ENCODE peak calls at places on chromosome 14, in ten cellular contexts. V, Y, M, J, A, K, R, N, P and C are unnamed samples.

GRCh38 chr14:74085047-74085637 is 386 bp downstream of the LIN52 start:
- DNase-seq in R (no peak), A (no peak), P (no peak), V (no peak), K (no peak), N (no peak), M (no peak), Y (no peak), J (no peak), C (peak)

GRCh38 chr14:69932391-69932790 is 53.2 kb downstream of the SMOC1 start:
- DNase-seq in M (no peak), K (no peak), R (no peak), P (no peak), N (no peak), V (no peak), Y (no peak), J (no peak), A (no peak), C (no peak)

GRCh38 chr14:68881396-68881795 is 88.5 kb upstream of the ZFP36L1 start:
- DNase-seq in J (no peak), K (no peak), A (no peak), N (no peak), Y (no peak), R (no peak), V (peak), M (no peak), P (no peak), C (no peak)

GRCh38 chr14:106790189-106791036 is 1264.0 kb downstream of the TMEM121 start:
- DNase-seq in K (no peak), V (no peak), Y (peak), A (no peak), J (peak), N (no peak), P (peak), M (peak), R (no peak), C (peak)

GRCh38 chr14:69324341-69324931 is 64.5 kb downstream of the GALNT16 start:
- DNase-seq in A (no peak), N (no peak), J (no peak), M (no peak), P (no peak), V (no peak), K (no peak), R (no peak), Y (no peak), C (no peak)

GRCh38 chr14:91510171-91511013 is at the start of gene PPP4R3A:
- DNase-seq in A (peak), N (peak), R (peak), J (peak), P (peak), K (peak), M (peak), Y (peak), V (peak), C (peak)

GRCh38 chr14:104383931-104384775 is 195.4 kb upstream of the C14orf180 start:
- DNase-seq in V (no peak), A (no peak), M (no peak), P (no peak), J (no peak), K (no peak), Y (no peak), N (no peak), R (no peak), C (no peak)

GRCh38 chr14:99480856-99481744 is at the start of the genes CCNK and SETD3:
- DNase-seq in V (peak), M (peak), P (peak), N (peak), R (peak), J (peak), A (peak), Y (peak), K (peak), C (peak)

GRCh38 chr14:104721704-104722431 is 2.2 kb upstream of the ADSS1 start:
- DNase-seq in Y (no peak), J (no peak), R (no peak), P (no peak), N (no peak), M (no peak), K (peak), V (no peak), A (no peak), C (no peak)

GRCh38 chr14:93954900-93955891 is 21.2 kb downstream of the ASB2 start:
- DNase-seq in N (no peak), A (no peak), V (no peak), R (no peak), P (no peak), M (peak), Y (peak), J (no peak), K (no peak), C (peak)

GRCh38 chr14:50714452-50715073 is 46.5 kb upstream of the SAV1 start:
- DNase-seq in P (peak), M (peak), Y (no peak), R (no peak), J (no peak), K (peak), V (peak), N (no peak), A (peak), C (peak)

GRCh38 chr14:66495214-66496098 is 9.3 kb downstream of the CCDC196 start:
- DNase-seq in Y (no peak), A (peak), J (peak), V (peak), P (peak), K (peak), R (peak), N (peak), M (peak), C (peak)

GRCh38 chr14:99600232-99600888 is 3.6 kb downstream of the CCDC85C start:
- DNase-seq in Y (no peak), K (no peak), A (no peak), M (no peak), N (no peak), R (no peak), V (no peak), J (no peak), P (no peak), C (no peak)

GRCh38 chr14:67071506-67071905 is 117.7 kb upstream of the GARIN2 start:
- DNase-seq in M (no peak), N (no peak), R (no peak), P (no peak), K (no peak), Y (no peak), J (no peak), V (no peak), A (no peak), C (peak)

GRCh38 chr14:83960832-83961512 is 1569.0 kb upstream of the FLRT2 start:
- DNase-seq in J (no peak), K (no peak), R (no peak), V (no peak), Y (no peak), A (no peak), P (no peak), N (no peak), M (no peak), C (no peak)

GRCh38 chr14:61174395-61175386 is 106.4 kb downstream of the TMEM30B start:
- DNase-seq in N (no peak), V (no peak), P (no peak), K (peak), J (no peak), M (no peak), Y (no peak), A (no peak), R (no peak), C (peak)

GRCh38 chr14:61466249-61466904 is 145.0 kb downstream of the PRKCH start:
- DNase-seq in J (no peak), N (peak), P (no peak), R (no peak), A (no peak), K (peak), M (no peak), V (peak), Y (no peak), C (no peak)

GRCh38 chr14:102370305-102370809 is 7.6 kb downstream of the TECPR2 start:
- DNase-seq in R (no peak), K (no peak), M (no peak), P (no peak), A (no peak), J (no peak), N (no peak), Y (no peak), V (no peak), C (peak)

GRCh38 chr14:99718811-99719192 is 34.7 kb downstream of the CYP46A1 start:
- DNase-seq in P (no peak), V (no peak), J (no peak), R (no peak), A (no peak), N (no peak), K (no peak), Y (no peak), M (no peak), C (no peak)

GRCh38 chr14:30915596-30915995 is 41.2 kb downstream of the COCH start:
- DNase-seq in Y (no peak), N (no peak), M (no peak), J (no peak), V (no peak), R (no peak), A (no peak), P (no peak), K (no peak), C (peak)

GRCh38 chr14:61525293-61526011 is 169.9 kb upstream of the HIF1A start:
- DNase-seq in M (peak), P (peak), Y (peak), V (peak), K (peak), N (no peak), R (no peak), J (no peak), A (no peak), C (peak)

GRCh38 chr14:84575681-84576080 is 954.3 kb upstream of the FLRT2 start:
- DNase-seq in N (no peak), K (no peak), A (no peak), V (no peak), J (no peak), P (no peak), R (no peak), Y (no peak), M (no peak), C (no peak)

GRCh38 chr14:23364604-23365352 is at the start of gene EFS:
- DNase-seq in A (no peak), P (no peak), J (peak), K (no peak), V (no peak), M (no peak), Y (no peak), R (no peak), N (no peak), C (no peak)

GRCh38 chr14:50366115-50366514 is 30.6 kb downstream of the CDKL1 start:
- DNase-seq in V (no peak), R (no peak), Y (no peak), N (no peak), A (no peak), M (no peak), P (no peak), K (no peak), J (no peak), C (no peak)

GRCh38 chr14:66920196-66920595 is 269.0 kb upstream of the GARIN2 start:
- DNase-seq in Y (no peak), R (no peak), K (peak), J (no peak), M (no peak), N (no peak), P (no peak), A (no peak), V (no peak), C (no peak)

GRCh38 chr14:69012251-69012953 is 33.3 kb upstream of the ACTN1 start:
- DNase-seq in P (no peak), R (no peak), A (no peak), Y (no peak), M (no peak), J (no peak), N (no peak), K (peak), V (no peak), C (peak)

GRCh38 chr14:71139058-71139946 is 232.0 kb downstream of the PCNX1 start:
- DNase-seq in M (peak), P (peak), N (peak), V (peak), R (no peak), J (peak), K (peak), A (peak), Y (peak), C (peak)

GRCh38 chr14:102949801-102950451 is 27.5 kb downstream of the AMN start:
- DNase-seq in V (no peak), N (no peak), M (no peak), R (no peak), Y (no peak), P (no peak), A (no peak), J (peak), K (peak), C (no peak)

GRCh38 chr14:101492716-101493115 is 68.6 kb upstream of the DIO3 start:
- DNase-seq in P (no peak), M (no peak), R (no peak), Y (no peak), V (no peak), A (no peak), J (no peak), K (no peak), N (no peak), C (no peak)

GRCh38 chr14:100239200-100239839 is 376 bp downstream of the YY1 start:
- DNase-seq in V (peak), K (no peak), R (no peak), A (no peak), M (no peak), J (peak), N (no peak), Y (peak), P (peak), C (peak)